ENCODE peak calls at places on chromosomes 4 and X, in eight cellular contexts. One of them, this sample, is unnamed.

GRCh38 chr4:76459291-76459723 is 24.3 kb downstream of the SHROOM3 start:
- DNase-seq in occipital lobe: no peak
- DNase-seq in cardiac muscle cell: peak
- DNase-seq in fibroblast of lung: peak
- DNase-seq in NCI-H2029 treated with DMSO at 0.1 percent for 48 hours: no peak
- DNase-seq in transverse colon: no peak
- DNase-seq in fibroblast of gingiva: no peak
- DNase-seq in putamen: no peak
- DNase-seq in this sample: no peak

GRCh38 chrX:287670-288069 is 6.5 kb downstream of the PLCXD1 start:
- DNase-seq in occipital lobe: no peak
- DNase-seq in cardiac muscle cell: no peak
- DNase-seq in fibroblast of lung: no peak
- DNase-seq in NCI-H2029 treated with DMSO at 0.1 percent for 48 hours: no peak
- DNase-seq in transverse colon: no peak
- DNase-seq in fibroblast of gingiva: no peak
- DNase-seq in putamen: no peak
- DNase-seq in this sample: no peak

GRCh38 chr4:75948822-75949444 is 8.1 kb upstream of the NAAA start:
- DNase-seq in occipital lobe: no peak
- DNase-seq in cardiac muscle cell: no peak
- DNase-seq in fibroblast of lung: no peak
- DNase-seq in NCI-H2029 treated with DMSO at 0.1 percent for 48 hours: no peak
- DNase-seq in transverse colon: no peak
- DNase-seq in fibroblast of gingiva: no peak
- DNase-seq in putamen: no peak
- DNase-seq in this sample: no peak

GRCh38 chrX:337331-337831 is 18.8 kb upstream of the GTPBP6 start:
- DNase-seq in occipital lobe: no peak
- DNase-seq in cardiac muscle cell: no peak
- DNase-seq in fibroblast of lung: no peak
- DNase-seq in NCI-H2029 treated with DMSO at 0.1 percent for 48 hours: no peak
- DNase-seq in transverse colon: no peak
- DNase-seq in fibroblast of gingiva: no peak
- DNase-seq in putamen: no peak
- DNase-seq in this sample: no peak

GRCh38 chr4:98474408-98474844 is 184.0 kb downstream of the TSPAN5 start:
- DNase-seq in occipital lobe: no peak
- DNase-seq in cardiac muscle cell: peak
- DNase-seq in fibroblast of lung: peak
- DNase-seq in NCI-H2029 treated with DMSO at 0.1 percent for 48 hours: no peak
- DNase-seq in transverse colon: no peak
- DNase-seq in fibroblast of gingiva: peak
- DNase-seq in putamen: no peak
- DNase-seq in this sample: no peak

GRCh38 chr4:78242071-78242470 is 184.9 kb downstream of the FRAS1 start:
- DNase-seq in occipital lobe: no peak
- DNase-seq in cardiac muscle cell: peak
- DNase-seq in fibroblast of lung: peak
- DNase-seq in NCI-H2029 treated with DMSO at 0.1 percent for 48 hours: no peak
- DNase-seq in transverse colon: no peak
- DNase-seq in fibroblast of gingiva: peak
- DNase-seq in putamen: no peak
- DNase-seq in this sample: no peak

GRCh38 chrX:66020578-66021406 is 19.1 kb downstream of the VSIG4 start:
- DNase-seq in occipital lobe: no peak
- DNase-seq in cardiac muscle cell: no peak
- DNase-seq in fibroblast of lung: no peak
- DNase-seq in NCI-H2029 treated with DMSO at 0.1 percent for 48 hours: no peak
- DNase-seq in transverse colon: no peak
- DNase-seq in fibroblast of gingiva: no peak
- DNase-seq in putamen: no peak
- DNase-seq in this sample: no peak

GRCh38 chr4:149823770-149824221 is 8.2 kb upstream of the IQCM start:
- DNase-seq in occipital lobe: no peak
- DNase-seq in cardiac muscle cell: peak
- DNase-seq in fibroblast of lung: peak
- DNase-seq in NCI-H2029 treated with DMSO at 0.1 percent for 48 hours: no peak
- DNase-seq in transverse colon: no peak
- DNase-seq in fibroblast of gingiva: peak
- DNase-seq in putamen: no peak
- DNase-seq in this sample: no peak

GRCh38 chrX:47196098-47196497 is 2.5 kb downstream of the UBA1 start:
- DNase-seq in occipital lobe: no peak
- DNase-seq in cardiac muscle cell: no peak
- DNase-seq in fibroblast of lung: no peak
- DNase-seq in NCI-H2029 treated with DMSO at 0.1 percent for 48 hours: no peak
- DNase-seq in transverse colon: no peak
- DNase-seq in fibroblast of gingiva: no peak
- DNase-seq in putamen: no peak
- DNase-seq in this sample: no peak

GRCh38 chrX:30301977-30302376 is 7.2 kb downstream of the NR0B1 start:
- DNase-seq in occipital lobe: no peak
- DNase-seq in cardiac muscle cell: peak
- DNase-seq in fibroblast of lung: peak
- DNase-seq in NCI-H2029 treated with DMSO at 0.1 percent for 48 hours: no peak
- DNase-seq in transverse colon: no peak
- DNase-seq in fibroblast of gingiva: peak
- DNase-seq in putamen: no peak
- DNase-seq in this sample: no peak

GRCh38 chrX:68995780-68996551 is 167.1 kb downstream of the EFNB1 start:
- DNase-seq in occipital lobe: no peak
- DNase-seq in cardiac muscle cell: peak
- DNase-seq in fibroblast of lung: peak
- DNase-seq in NCI-H2029 treated with DMSO at 0.1 percent for 48 hours: no peak
- DNase-seq in transverse colon: peak
- DNase-seq in fibroblast of gingiva: no peak
- DNase-seq in putamen: no peak
- DNase-seq in this sample: no peak

GRCh38 chr4:176207839-176208238 is 12.5 kb upstream of the SPATA4 start:
- DNase-seq in occipital lobe: no peak
- DNase-seq in cardiac muscle cell: no peak
- DNase-seq in fibroblast of lung: no peak
- DNase-seq in NCI-H2029 treated with DMSO at 0.1 percent for 48 hours: no peak
- DNase-seq in transverse colon: no peak
- DNase-seq in fibroblast of gingiva: no peak
- DNase-seq in putamen: no peak
- DNase-seq in this sample: no peak

GRCh38 chr4:152421576-152421975 is 114.3 kb downstream of the FBXW7 start:
- DNase-seq in occipital lobe: no peak
- DNase-seq in cardiac muscle cell: no peak
- DNase-seq in fibroblast of lung: no peak
- DNase-seq in NCI-H2029 treated with DMSO at 0.1 percent for 48 hours: no peak
- DNase-seq in transverse colon: no peak
- DNase-seq in fibroblast of gingiva: no peak
- DNase-seq in putamen: no peak
- DNase-seq in this sample: no peak

GRCh38 chr4:974668-975067 is 1.3 kb upstream of the DGKQ start:
- DNase-seq in occipital lobe: no peak
- DNase-seq in cardiac muscle cell: no peak
- DNase-seq in fibroblast of lung: no peak
- DNase-seq in NCI-H2029 treated with DMSO at 0.1 percent for 48 hours: no peak
- DNase-seq in transverse colon: no peak
- DNase-seq in fibroblast of gingiva: no peak
- DNase-seq in putamen: no peak
- DNase-seq in this sample: no peak

GRCh38 chrX:24216827-24217226 is 67.3 kb downstream of the ZFX start:
- DNase-seq in occipital lobe: no peak
- DNase-seq in cardiac muscle cell: no peak
- DNase-seq in fibroblast of lung: no peak
- DNase-seq in NCI-H2029 treated with DMSO at 0.1 percent for 48 hours: no peak
- DNase-seq in transverse colon: no peak
- DNase-seq in fibroblast of gingiva: no peak
- DNase-seq in putamen: no peak
- DNase-seq in this sample: no peak

GRCh38 chr4:158814636-158815035 is 45.8 kb downstream of the FNIP2 start:
- DNase-seq in occipital lobe: no peak
- DNase-seq in cardiac muscle cell: no peak
- DNase-seq in fibroblast of lung: peak
- DNase-seq in NCI-H2029 treated with DMSO at 0.1 percent for 48 hours: no peak
- DNase-seq in transverse colon: no peak
- DNase-seq in fibroblast of gingiva: no peak
- DNase-seq in putamen: no peak
- DNase-seq in this sample: no peak

GRCh38 chr4:73608677-73609594 is 11.3 kb downstream of the RASSF6 start:
- DNase-seq in occipital lobe: no peak
- DNase-seq in cardiac muscle cell: no peak
- DNase-seq in fibroblast of lung: no peak
- DNase-seq in NCI-H2029 treated with DMSO at 0.1 percent for 48 hours: peak
- DNase-seq in transverse colon: no peak
- DNase-seq in fibroblast of gingiva: peak
- DNase-seq in putamen: no peak
- DNase-seq in this sample: peak

GRCh38 chr4:74675673-74676279 is 118.5 kb downstream of the BTC start:
- DNase-seq in occipital lobe: no peak
- DNase-seq in cardiac muscle cell: peak
- DNase-seq in fibroblast of lung: peak
- DNase-seq in NCI-H2029 treated with DMSO at 0.1 percent for 48 hours: peak
- DNase-seq in transverse colon: no peak
- DNase-seq in fibroblast of gingiva: peak
- DNase-seq in putamen: no peak
- DNase-seq in this sample: peak

GRCh38 chr4:150329338-150329737 is 251.1 kb downstream of the DCLK2 start:
- DNase-seq in occipital lobe: no peak
- DNase-seq in cardiac muscle cell: no peak
- DNase-seq in fibroblast of lung: no peak
- DNase-seq in NCI-H2029 treated with DMSO at 0.1 percent for 48 hours: no peak
- DNase-seq in transverse colon: no peak
- DNase-seq in fibroblast of gingiva: no peak
- DNase-seq in putamen: no peak
- DNase-seq in this sample: no peak

GRCh38 chr4:118839221-118839927 is 3.4 kb upstream of the SEC24D start:
- DNase-seq in occipital lobe: no peak
- DNase-seq in cardiac muscle cell: no peak
- DNase-seq in fibroblast of lung: no peak
- DNase-seq in NCI-H2029 treated with DMSO at 0.1 percent for 48 hours: no peak
- DNase-seq in transverse colon: no peak
- DNase-seq in fibroblast of gingiva: no peak
- DNase-seq in putamen: no peak
- DNase-seq in this sample: no peak

GRCh38 chr4:108991929-108992328 is 229.1 kb upstream of the ETNPPL start:
- DNase-seq in occipital lobe: no peak
- DNase-seq in cardiac muscle cell: peak
- DNase-seq in fibroblast of lung: peak
- DNase-seq in NCI-H2029 treated with DMSO at 0.1 percent for 48 hours: no peak
- DNase-seq in transverse colon: no peak
- DNase-seq in fibroblast of gingiva: peak
- DNase-seq in putamen: no peak
- DNase-seq in this sample: no peak

GRCh38 chrX:45154033-45154360 is 46.7 kb downstream of the DIPK2B start:
- DNase-seq in occipital lobe: no peak
- DNase-seq in cardiac muscle cell: no peak
- DNase-seq in fibroblast of lung: no peak
- DNase-seq in NCI-H2029 treated with DMSO at 0.1 percent for 48 hours: no peak
- DNase-seq in transverse colon: no peak
- DNase-seq in fibroblast of gingiva: no peak
- DNase-seq in putamen: no peak
- DNase-seq in this sample: no peak

GRCh38 chrX:134548844-134549205 is 88.9 kb downstream of the HPRT1 start:
- DNase-seq in occipital lobe: no peak
- DNase-seq in cardiac muscle cell: no peak
- DNase-seq in fibroblast of lung: no peak
- DNase-seq in NCI-H2029 treated with DMSO at 0.1 percent for 48 hours: no peak
- DNase-seq in transverse colon: no peak
- DNase-seq in fibroblast of gingiva: no peak
- DNase-seq in putamen: no peak
- DNase-seq in this sample: no peak

GRCh38 chrX:15301924-15302323 is 13.5 kb downstream of the ASB11 start:
- DNase-seq in occipital lobe: no peak
- DNase-seq in cardiac muscle cell: peak
- DNase-seq in fibroblast of lung: no peak
- DNase-seq in NCI-H2029 treated with DMSO at 0.1 percent for 48 hours: no peak
- DNase-seq in transverse colon: peak
- DNase-seq in fibroblast of gingiva: peak
- DNase-seq in putamen: no peak
- DNase-seq in this sample: no peak

GRCh38 chr4:177356921-177357320 is 47.2 kb downstream of the NEIL3 start:
- DNase-seq in occipital lobe: no peak
- DNase-seq in cardiac muscle cell: no peak
- DNase-seq in fibroblast of lung: peak
- DNase-seq in NCI-H2029 treated with DMSO at 0.1 percent for 48 hours: no peak
- DNase-seq in transverse colon: no peak
- DNase-seq in fibroblast of gingiva: no peak
- DNase-seq in putamen: no peak
- DNase-seq in this sample: no peak

GRCh38 chrX:53714580-53715335 is 28.2 kb upstream of the HUWE1 start:
- DNase-seq in occipital lobe: no peak
- DNase-seq in cardiac muscle cell: peak
- DNase-seq in fibroblast of lung: peak
- DNase-seq in NCI-H2029 treated with DMSO at 0.1 percent for 48 hours: no peak
- DNase-seq in transverse colon: peak
- DNase-seq in fibroblast of gingiva: no peak
- DNase-seq in putamen: no peak
- DNase-seq in this sample: no peak

GRCh38 chr4:83171640-83172039 is 57.1 kb upstream of the PLAC8 start:
- DNase-seq in occipital lobe: no peak
- DNase-seq in cardiac muscle cell: peak
- DNase-seq in fibroblast of lung: no peak
- DNase-seq in NCI-H2029 treated with DMSO at 0.1 percent for 48 hours: no peak
- DNase-seq in transverse colon: no peak
- DNase-seq in fibroblast of gingiva: no peak
- DNase-seq in putamen: no peak
- DNase-seq in this sample: no peak

GRCh38 chr4:65670331-65671031 is at the start of gene EPHA5:
- DNase-seq in occipital lobe: peak
- DNase-seq in cardiac muscle cell: peak
- DNase-seq in fibroblast of lung: peak
- DNase-seq in NCI-H2029 treated with DMSO at 0.1 percent for 48 hours: peak
- DNase-seq in transverse colon: no peak
- DNase-seq in fibroblast of gingiva: peak
- DNase-seq in putamen: peak
- DNase-seq in this sample: peak

GRCh38 chr4:67871867-67872266 is 11.9 kb downstream of the TMPRSS11D start:
- DNase-seq in occipital lobe: no peak
- DNase-seq in cardiac muscle cell: peak
- DNase-seq in fibroblast of lung: peak
- DNase-seq in NCI-H2029 treated with DMSO at 0.1 percent for 48 hours: no peak
- DNase-seq in transverse colon: no peak
- DNase-seq in fibroblast of gingiva: peak
- DNase-seq in putamen: no peak
- DNase-seq in this sample: peak

GRCh38 chrX:57918750-57919436 is 8.6 kb upstream of the ZXDA start:
- DNase-seq in occipital lobe: no peak
- DNase-seq in cardiac muscle cell: peak
- DNase-seq in fibroblast of lung: no peak
- DNase-seq in NCI-H2029 treated with DMSO at 0.1 percent for 48 hours: no peak
- DNase-seq in transverse colon: peak
- DNase-seq in fibroblast of gingiva: peak
- DNase-seq in putamen: no peak
- DNase-seq in this sample: no peak

GRCh38 chr4:31411606-31412005 is 691.4 kb downstream of the PCDH7 start:
- DNase-seq in occipital lobe: no peak
- DNase-seq in cardiac muscle cell: no peak
- DNase-seq in fibroblast of lung: peak
- DNase-seq in NCI-H2029 treated with DMSO at 0.1 percent for 48 hours: no peak
- DNase-seq in transverse colon: no peak
- DNase-seq in fibroblast of gingiva: peak
- DNase-seq in putamen: no peak
- DNase-seq in this sample: no peak

GRCh38 chr4:106868381-106869035 is 167.6 kb downstream of the DKK2 start:
- DNase-seq in occipital lobe: no peak
- DNase-seq in cardiac muscle cell: peak
- DNase-seq in fibroblast of lung: peak
- DNase-seq in NCI-H2029 treated with DMSO at 0.1 percent for 48 hours: no peak
- DNase-seq in transverse colon: no peak
- DNase-seq in fibroblast of gingiva: peak
- DNase-seq in putamen: no peak
- DNase-seq in this sample: no peak

GRCh38 chr4:166538491-166539005 is 665.5 kb downstream of the TLL1 start:
- DNase-seq in occipital lobe: no peak
- DNase-seq in cardiac muscle cell: no peak
- DNase-seq in fibroblast of lung: peak
- DNase-seq in NCI-H2029 treated with DMSO at 0.1 percent for 48 hours: no peak
- DNase-seq in transverse colon: no peak
- DNase-seq in fibroblast of gingiva: no peak
- DNase-seq in putamen: no peak
- DNase-seq in this sample: no peak

GRCh38 chrX:41982966-41983365 is 59.6 kb upstream of the CASK start:
- DNase-seq in occipital lobe: no peak
- DNase-seq in cardiac muscle cell: no peak
- DNase-seq in fibroblast of lung: no peak
- DNase-seq in NCI-H2029 treated with DMSO at 0.1 percent for 48 hours: no peak
- DNase-seq in transverse colon: no peak
- DNase-seq in fibroblast of gingiva: no peak
- DNase-seq in putamen: no peak
- DNase-seq in this sample: no peak